ENCODE peak calls at places on chromosomes 13 and 19, in five cellular contexts. Q is HepG2, C is GM12878, Y is H1, P is NT2/D1. F is an unnamed sample.

GRCh38 chr13:113636266-113636963 is 21.6 kb downstream of the ATP4B start:
- DNase-seq in Q (no peak), P (no peak), Y (no peak), C (no peak), F (no peak)

GRCh38 chr13:51523082-51523518 is 61.2 kb upstream of the WDFY2 start:
- DNase-seq in Q (peak; percentile 53), Y (no peak), P (no peak), C (no peak), F (no peak)

GRCh38 chr13:68908879-68909278 is 1198.7 kb upstream of the ATXN8OS start:
- DNase-seq in P (no peak), Q (no peak), Y (no peak), C (no peak), F (no peak)

GRCh38 chr13:61084983-61085382 is 330.7 kb downstream of the PCDH20 start:
- DNase-seq in C (no peak), P (no peak), Y (no peak), Q (no peak), F (no peak)

GRCh38 chr13:74205313-74205690 is 71.1 kb upstream of the KLF12 start:
- DNase-seq in P (no peak), Q (no peak), Y (no peak), C (no peak), F (no peak)

GRCh38 chr13:113001251-113002140 is 32.5 kb downstream of the MCF2L start:
- DNase-seq in P (peak; percentile 48), Y (no peak), C (no peak), Q (peak; percentile 47), F (peak; percentile 54)

GRCh38 chr13:98301721-98302120 is 124.7 kb upstream of the RNF113B start:
- DNase-seq in Q (no peak), P (no peak), C (no peak), Y (no peak), F (no peak)

GRCh38 chr19:55390461-55390880 is 4.7 kb downstream of the RPL28 start:
- DNase-seq in P (no peak), C (no peak), Q (no peak), Y (no peak), F (no peak)

GRCh38 chr13:95745752-95746151 is 68.8 kb downstream of the DNAJC3 start:
- DNase-seq in Y (no peak), C (no peak), P (no peak), Q (no peak), F (peak; percentile 19)

GRCh38 chr13:41052441-41052840 is 8.9 kb upstream of the WBP4 start:
- DNase-seq in P (no peak), Y (no peak), Q (no peak), C (no peak), F (no peak)

GRCh38 chr19:10593820-10594637 is 6.9 kb upstream of the AP1M2 start:
- DNase-seq in P (no peak), Y (no peak), C (peak; percentile 72), Q (no peak), F (no peak)

GRCh38 chr13:50552424-50552966 is 291.0 kb downstream of the DLEU7 start:
- DNase-seq in Q (no peak), P (no peak), C (no peak), Y (no peak), F (no peak)

GRCh38 chr19:58157045-58157728 is 6.6 kb upstream of the ZNF329 start:
- DNase-seq in Y (no peak), Q (no peak), P (no peak), C (no peak), F (no peak)
- TF ChIP-seq SUZ12 in Y (no peak), Q (no peak), P (no peak), C (no peak), F (no peak)

GRCh38 chr19:1355258-1355973 is 28.3 kb upstream of the NDUFS7 start:
- DNase-seq in Q (no peak), P (no peak), Y (no peak), C (no peak), F (no peak)
- TF ChIP-seq SUZ12 in Q (no peak), P (no peak), Y (no peak), C (no peak), F (no peak)

GRCh38 chr19:32830231-32831014 is 39.1 kb downstream of the SLC7A9 start:
- DNase-seq in Y (no peak), P (no peak), C (no peak), Q (no peak), F (no peak)
- TF ChIP-seq SUZ12 in Y (no peak), P (no peak), C (no peak), Q (no peak), F (no peak)

GRCh38 chr19:47377208-47377701 is 28.1 kb downstream of the DHX34 start:
- DNase-seq in Q (no peak), C (no peak), Y (no peak), P (no peak), F (no peak)

GRCh38 chr19:47375694-47376588 is 26.8 kb downstream of the DHX34 start:
- DNase-seq in Q (no peak), C (no peak), P (no peak), Y (no peak), F (no peak)

GRCh38 chr19:47373246-47374240 is 24.4 kb downstream of the DHX34 start:
- DNase-seq in Y (no peak), C (no peak), P (no peak), Q (no peak), F (no peak)

GRCh38 chr19:47376589-47377144 is 27.6 kb downstream of the DHX34 start:
- DNase-seq in C (no peak), P (no peak), Y (no peak), Q (no peak), F (no peak)

GRCh38 chr19:47374876-47375693 is 26.0 kb downstream of the DHX34 start:
- DNase-seq in Y (no peak), Q (no peak), P (no peak), C (no peak), F (no peak)
- TF ChIP-seq SUZ12 in Y (no peak), Q (no peak), P (no peak), C (no peak), F (no peak)

DNA sequence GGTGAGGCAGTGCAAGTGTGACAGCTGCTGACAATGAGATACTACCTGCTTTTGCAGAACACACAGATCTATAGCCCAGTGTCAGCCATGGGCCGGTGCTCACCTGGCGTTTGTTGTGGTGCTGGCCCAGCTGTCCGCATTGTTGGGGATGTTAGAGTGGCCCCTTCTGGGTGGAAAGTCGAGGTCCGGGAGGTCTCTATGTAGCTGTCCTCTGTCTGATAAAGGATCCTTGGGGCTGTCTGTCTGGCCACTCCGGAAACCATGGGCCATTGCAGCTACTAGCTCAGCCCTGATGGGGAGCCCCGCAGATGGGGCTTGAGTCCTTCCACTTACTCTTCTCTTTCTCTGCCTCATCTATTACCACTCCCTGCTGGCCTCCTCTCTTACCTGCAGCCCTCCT is 181.5 kb upstream of the TSHZ3 start:
- DNase-seq in Y (no peak), Q (no peak), P (no peak), C (no peak), F (no peak)
- TF ChIP-seq SUZ12 in Y (no peak), Q (no peak), P (no peak), C (no peak), F (no peak)

GRCh38 chr19:52234406-52234805 is 35.0 kb upstream of the ZNF766 start:
- DNase-seq in Y (no peak), P (no peak), C (no peak), Q (no peak), F (no peak)

GRCh38 chr19:52229524-52229923 is 39.7 kb downstream of the PPP2R1A start:
- DNase-seq in Q (no peak), Y (no peak), P (no peak), C (no peak), F (no peak)

GRCh38 chr19:52227980-52228379 is 38.1 kb downstream of the PPP2R1A start:
- DNase-seq in C (no peak), P (no peak), Y (no peak), Q (no peak), F (no peak)

GRCh38 chr19:52230685-52231084 is 38.7 kb upstream of the ZNF766 start:
- DNase-seq in Y (no peak), C (no peak), P (no peak), Q (no peak), F (no peak)

DNA sequence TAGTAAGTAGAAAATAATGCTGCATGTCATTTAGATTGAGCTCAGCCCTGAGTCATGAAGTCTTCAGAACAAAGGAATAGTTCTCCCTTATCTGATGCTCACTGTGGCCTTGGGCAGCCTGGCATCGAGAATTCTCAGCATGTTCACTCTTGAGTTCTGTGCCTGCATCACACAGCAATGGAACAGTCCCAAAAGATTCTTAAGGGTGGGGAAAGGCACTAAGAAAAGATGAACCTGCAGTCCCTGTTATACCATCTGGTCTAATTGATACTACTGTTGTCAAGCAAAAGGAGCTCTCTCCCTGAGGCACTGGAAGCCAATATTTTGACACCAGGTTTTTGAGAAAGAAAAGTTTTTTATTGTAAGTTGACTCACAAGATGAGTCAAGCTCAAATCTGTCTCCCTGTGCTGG is 38.2 kb upstream of the ZNF766 start:
- DNase-seq in C (no peak), Q (no peak), Y (no peak), P (no peak), F (no peak)
- TF ChIP-seq SUZ12 in C (no peak), Q (no peak), Y (no peak), P (no peak), F (no peak)

GRCh38 chr13:48644951-48645350 is 8.8 kb upstream of the CYSLTR2 start:
- DNase-seq in Q (no peak), C (no peak), P (no peak), Y (no peak), F (no peak)
- TF ChIP-seq SUZ12 in Q (no peak), C (no peak), P (no peak), Y (no peak), F (no peak)

GRCh38 chr19:34974631-34975030 is 10.6 kb upstream of the ZNF792 start:
- DNase-seq in C (no peak), Q (no peak), P (no peak), Y (no peak), F (no peak)
- TF ChIP-seq SUZ12 in C (no peak), Q (no peak), P (no peak), Y (no peak), F (no peak)

DNA sequence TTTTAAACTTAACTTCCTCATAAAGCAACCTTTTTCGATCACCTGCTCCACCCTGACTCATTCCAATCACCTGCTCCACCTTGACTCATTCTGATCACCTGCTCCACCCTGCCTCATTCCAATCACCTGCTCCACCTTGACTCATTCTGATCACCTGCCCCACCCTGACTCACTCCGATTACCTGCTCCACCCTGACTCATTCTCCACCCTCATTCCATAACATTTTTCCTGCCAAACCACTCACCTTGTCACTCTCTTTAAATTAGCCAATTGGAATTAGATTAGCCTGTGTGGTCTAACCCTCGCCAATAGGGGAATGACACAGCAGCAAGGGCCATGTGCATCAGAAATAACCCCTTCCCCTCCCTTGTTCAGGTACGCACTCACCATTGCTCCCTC is 31.9 kb upstream of the ZNF83 start:
- DNase-seq in Q (no peak), Y (no peak), C (no peak), P (no peak), F (no peak)
- TF ChIP-seq SUZ12 in Q (no peak), Y (no peak), C (no peak), P (no peak), F (no peak)